ENCODE peak calls at places on chromosomes 11 and 22, in seven cellular contexts. Q is CD8-positive, alpha-beta T cell; M is H9; Y is mucosa of descending colon; K is PC-3; B is fibroblast of pulmonary artery; J is cardiac muscle cell. A is an unnamed sample.

GRCh38 chr11:96338910-96339703 is 3.9 kb downstream of the MAML2 start:
- DNase-seq in Q (no peak), M (peak), Y (peak), K (peak), B (peak), J (no peak), A (no peak)

GRCh38 chr22:19056951-19057401 is 65.2 kb downstream of the DGCR2 start:
- DNase-seq in Q (no peak), M (no peak), Y (no peak), K (no peak), B (no peak), J (no peak), A (no peak)

GRCh38 chr22:17366830-17367229 is 2.4 kb upstream of the CECR2 start:
- DNase-seq in Q (peak), M (peak), Y (no peak), K (no peak), B (no peak), J (peak), A (peak)

GRCh38 chr11:64809781-64810241 is 540 bp downstream of the MEN1 start:
- DNase-seq in Q (no peak), M (peak), Y (peak), K (peak), B (peak), J (peak), A (no peak)

GRCh38 chr22:31049815-31050420 is 31.2 kb upstream of the SMTN start:
- DNase-seq in Q (no peak), M (no peak), Y (no peak), K (no peak), B (peak), J (no peak), A (no peak)

GRCh38 chr22:29183971-29184595 is 21.6 kb upstream of the EMID1 start:
- DNase-seq in Q (no peak), M (no peak), Y (no peak), K (no peak), B (no peak), J (no peak), A (no peak)

GRCh38 chr11:16986434-16987204 is 27.6 kb downstream of the PLEKHA7 start:
- DNase-seq in Q (peak), M (peak), Y (peak), K (peak), B (no peak), J (no peak), A (no peak)

GRCh38 chr11:76653674-76654309 is 16.8 kb downstream of the LRRC32 start:
- DNase-seq in Q (no peak), M (peak), Y (no peak), K (no peak), B (peak), J (no peak), A (no peak)

GRCh38 chr11:118791961-118792578 is 1.1 kb upstream of the DDX6 start:
- DNase-seq in Q (peak), M (peak), Y (no peak), K (peak), B (peak), J (no peak), A (no peak)

GRCh38 chr22:49302530-49302929 is 525.1 kb downstream of the BRD1 start:
- DNase-seq in Q (no peak), M (peak), Y (no peak), K (no peak), B (no peak), J (no peak), A (no peak)

GRCh38 chr11:44524751-44525171 is 40.7 kb upstream of the CD82 start:
- DNase-seq in Q (no peak), M (no peak), Y (no peak), K (no peak), B (peak), J (no peak), A (no peak)

GRCh38 chr11:97850726-97851125 is 1170.0 kb upstream of the CNTN5 start:
- DNase-seq in Q (no peak), M (no peak), Y (no peak), K (no peak), B (no peak), J (no peak), A (peak)

GRCh38 chr11:2550606-2550970 is 105.8 kb downstream of the KCNQ1 start:
- DNase-seq in Q (no peak), M (no peak), Y (no peak), K (no peak), B (no peak), J (no peak), A (no peak)

GRCh38 chr11:1760351-1761109 is 3.2 kb downstream of the CTSD start:
- DNase-seq in Q (no peak), M (no peak), Y (peak), K (peak), B (peak), J (peak), A (no peak)

GRCh38 chr11:124807201-124807600 is 7.0 kb upstream of the MSANTD2 start:
- DNase-seq in Q (no peak), M (no peak), Y (no peak), K (no peak), B (no peak), J (no peak), A (no peak)

GRCh38 chr11:90204832-90205646 is 17.8 kb downstream of the CHORDC1 start:
- DNase-seq in Q (no peak), M (no peak), Y (no peak), K (peak), B (peak), J (peak), A (no peak)

GRCh38 chr22:22349455-22349836 is 104.9 kb downstream of the VPREB1 start:
- DNase-seq in Q (no peak), M (no peak), Y (no peak), K (no peak), B (no peak), J (no peak), A (no peak)

GRCh38 chr11:86508604-86509471 is 134.2 kb downstream of the CCDC81 start:
- DNase-seq in Q (no peak), M (no peak), Y (no peak), K (peak), B (no peak), J (no peak), A (no peak)

GRCh38 chr11:73431431-73431830 is 55.2 kb downstream of the RELT start:
- DNase-seq in Q (no peak), M (no peak), Y (no peak), K (peak), B (no peak), J (no peak), A (no peak)

GRCh38 chr11:103651341-103651998 is 385.0 kb upstream of the DDI1 start:
- DNase-seq in Q (no peak), M (no peak), Y (no peak), K (no peak), B (no peak), J (no peak), A (no peak)

GRCh38 chr11:25547293-25547692 is 784.6 kb upstream of the ANO3 start:
- DNase-seq in Q (no peak), M (no peak), Y (no peak), K (no peak), B (no peak), J (no peak), A (no peak)

GRCh38 chr11:113496026-113496651 is 20.9 kb upstream of the DRD2 start:
- DNase-seq in Q (no peak), M (no peak), Y (no peak), K (no peak), B (no peak), J (no peak), A (no peak)

GRCh38 chr22:28930357-28931007 is 47.1 kb downstream of the ZNRF3 start:
- DNase-seq in Q (no peak), M (no peak), Y (no peak), K (no peak), B (peak), J (no peak), A (no peak)

GRCh38 chr22:30290318-30290678 is 993 bp upstream of the CASTOR1 start:
- DNase-seq in Q (no peak), M (no peak), Y (peak), K (no peak), B (no peak), J (no peak), A (no peak)

GRCh38 chr11:63595296-63595695 is 18.9 kb downstream of the PLAAT3 start:
- DNase-seq in Q (no peak), M (no peak), Y (no peak), K (no peak), B (no peak), J (no peak), A (no peak)

GRCh38 chr22:23908561-23909205 is 14.5 kb downstream of the MIF start:
- DNase-seq in Q (no peak), M (no peak), Y (no peak), K (no peak), B (no peak), J (no peak), A (no peak)

GRCh38 chr11:119897046-119897440 is 168.0 kb upstream of the NECTIN1 start:
- DNase-seq in Q (no peak), M (no peak), Y (no peak), K (no peak), B (no peak), J (no peak), A (no peak)

GRCh38 chr11:119895981-119896380 is 167.0 kb upstream of the NECTIN1 start:
- DNase-seq in Q (no peak), M (no peak), Y (no peak), K (no peak), B (no peak), J (no peak), A (no peak)

GRCh38 chr11:119892311-119892808 is 163.4 kb upstream of the NECTIN1 start:
- DNase-seq in Q (no peak), M (no peak), Y (no peak), K (no peak), B (no peak), J (peak), A (no peak)

GRCh38 chr11:119896387-119897045 is 167.5 kb upstream of the NECTIN1 start:
- DNase-seq in Q (no peak), M (no peak), Y (no peak), K (no peak), B (no peak), J (no peak), A (no peak)

GRCh38 chr11:119894916-119895315 is 165.9 kb upstream of the NECTIN1 start:
- DNase-seq in Q (no peak), M (no peak), Y (no peak), K (no peak), B (no peak), J (no peak), A (no peak)
- TF ChIP-seq CTCF in Q (no peak), M (no peak), Y (no peak), K (no peak), B (no peak), J (no peak), A (no peak)

DNA sequence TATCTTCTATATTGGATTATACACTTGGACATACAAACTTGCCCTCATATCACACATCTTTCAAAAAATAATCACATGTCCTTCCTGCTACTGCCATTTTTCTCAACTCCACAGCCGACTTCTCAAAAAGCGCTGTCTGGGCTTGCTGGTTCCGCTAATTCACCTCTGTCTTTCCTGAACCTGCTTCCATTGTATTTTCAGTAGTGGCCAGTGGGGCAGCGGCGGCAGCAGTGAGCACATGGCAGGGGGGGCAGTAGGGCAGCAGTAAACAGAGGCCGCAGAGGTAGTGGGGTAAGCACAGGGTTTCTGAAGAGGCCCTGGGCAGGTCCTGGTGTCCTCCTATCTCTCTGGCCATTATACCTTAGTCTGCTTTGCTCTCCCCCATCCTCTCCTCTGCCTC is 126.3 kb downstream of the RRAS2 start:
- DNase-seq in Q (no peak), M (peak), Y (no peak), K (peak), B (no peak), J (no peak), A (no peak)
- TF ChIP-seq CTCF in Q (no peak), M (peak), Y (no peak), K (peak), B (peak), J (peak), A (peak)

DNA sequence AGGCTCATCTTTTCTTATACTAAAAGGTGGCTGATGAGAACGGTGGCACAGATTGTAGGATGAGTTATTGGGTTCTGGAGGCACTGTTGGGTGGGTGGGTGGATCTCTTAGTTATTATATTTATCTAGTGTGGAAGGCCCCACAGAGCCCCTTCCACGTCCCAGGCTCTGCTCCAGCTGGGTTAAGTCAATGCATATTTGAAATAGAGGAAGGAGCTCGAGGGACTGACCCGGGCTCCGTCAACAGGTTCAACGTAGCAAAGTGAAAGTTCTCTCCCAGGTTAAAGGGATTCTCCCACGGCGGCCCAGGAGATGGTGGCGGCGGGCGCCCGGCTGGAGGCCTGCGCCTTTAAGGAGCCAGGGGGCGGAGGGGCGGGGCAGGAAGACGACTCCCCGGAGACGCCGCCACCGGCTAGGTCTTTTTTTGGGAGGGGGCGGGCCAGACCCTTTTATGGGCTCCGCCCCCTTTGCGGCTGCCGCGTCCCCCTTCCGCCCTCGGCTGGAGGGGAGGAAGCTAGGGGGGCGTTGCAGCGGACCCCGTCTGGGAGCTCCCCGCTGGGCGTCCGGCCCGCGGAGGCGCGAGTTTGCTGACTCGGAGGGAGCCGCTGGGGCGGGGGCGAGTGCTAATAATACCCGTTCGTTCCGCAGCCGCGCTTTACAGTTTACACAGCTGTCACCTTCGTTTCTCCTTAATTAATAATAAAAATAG is 1.5 kb upstream of the INPPL1 start:
- DNase-seq in Q (peak), M (peak), Y (peak), K (peak), B (peak), J (peak), A (peak)
- TF ChIP-seq CTCF in Q (no peak), M (no peak), Y (peak), K (no peak), B (peak), J (peak), A (no peak)

GRCh38 chr11:77879218-77879617 is 58.3 kb downstream of the AAMDC start:
- DNase-seq in Q (no peak), M (no peak), Y (no peak), K (no peak), B (peak), J (no peak), A (no peak)
- TF ChIP-seq CTCF in Q (no peak), M (no peak), Y (no peak), K (no peak), B (no peak), J (no peak), A (no peak)

DNA sequence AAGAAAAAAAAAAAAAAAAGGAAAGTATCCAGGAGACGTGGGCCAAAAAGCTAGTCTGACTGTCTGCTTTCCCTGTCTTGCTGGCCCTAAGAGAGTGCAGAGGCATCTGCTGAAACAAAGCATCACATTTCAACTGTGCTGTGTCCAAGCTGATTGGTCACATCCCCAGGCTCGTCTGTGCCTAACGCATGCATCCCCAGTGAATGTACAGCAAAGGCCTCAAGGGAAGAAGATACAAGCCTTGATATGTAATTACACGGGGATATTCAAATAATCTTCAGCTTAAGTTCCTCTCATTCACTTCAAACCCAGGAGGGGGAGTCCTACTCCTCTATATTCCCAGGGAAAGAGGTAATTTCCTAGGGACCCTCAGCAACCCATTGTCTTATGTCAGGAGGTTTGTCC is 5.4 kb upstream of the SORL1 start:
- DNase-seq in Q (no peak), M (no peak), Y (no peak), K (peak), B (peak), J (peak), A (no peak)
- TF ChIP-seq CTCF in Q (no peak), M (peak), Y (no peak), K (peak), B (peak), J (peak), A (no peak)

DNA sequence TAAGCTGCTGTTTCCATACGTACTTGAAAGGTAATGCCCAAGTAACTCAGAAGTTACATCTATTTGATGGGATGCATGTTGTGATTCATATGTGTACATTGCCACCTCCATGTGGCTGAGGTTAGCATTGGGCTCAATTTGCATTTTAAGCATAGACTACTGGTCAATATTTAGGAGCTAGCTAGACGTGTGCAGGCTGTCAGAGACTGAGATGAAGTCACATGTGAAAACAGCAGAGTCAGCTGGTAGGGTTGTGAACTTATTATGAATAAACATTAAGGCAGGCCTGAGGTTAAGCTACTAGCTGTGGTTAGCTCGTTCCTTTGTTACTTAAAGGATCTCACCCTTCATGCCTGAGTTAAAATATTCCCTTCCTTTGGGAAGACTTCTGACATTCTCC is 114.5 kb upstream of the MTNR1B start:
- DNase-seq in Q (no peak), M (no peak), Y (no peak), K (no peak), B (no peak), J (no peak), A (no peak)
- TF ChIP-seq CTCF in Q (no peak), M (no peak), Y (no peak), K (no peak), B (no peak), J (no peak), A (no peak)

GRCh38 chr11:66495401-66495844 is 15.0 kb upstream of the BBS1 start:
- DNase-seq in Q (no peak), M (peak), Y (no peak), K (peak), B (no peak), J (no peak), A (no peak)
- TF ChIP-seq CTCF in Q (no peak), M (peak), Y (no peak), K (peak), B (peak), J (peak), A (peak)

GRCh38 chr11:9615031-9615451 is 41.6 kb downstream of the WEE1 start:
- DNase-seq in Q (no peak), M (no peak), Y (no peak), K (no peak), B (no peak), J (no peak), A (no peak)

GRCh38 chr11:9616042-9616640 is 42.7 kb downstream of the WEE1 start:
- DNase-seq in Q (no peak), M (no peak), Y (no peak), K (no peak), B (no peak), J (no peak), A (no peak)

GRCh38 chr11:9609841-9610240 is 36.4 kb downstream of the WEE1 start:
- DNase-seq in Q (no peak), M (no peak), Y (no peak), K (no peak), B (no peak), J (no peak), A (no peak)

GRCh38 chr11:9613830-9614762 is 40.6 kb downstream of the WEE1 start:
- DNase-seq in Q (peak), M (peak), Y (peak), K (peak), B (peak), J (peak), A (peak)

GRCh38 chr11:9613118-9613829 is 39.8 kb downstream of the WEE1 start:
- DNase-seq in Q (peak), M (peak), Y (peak), K (peak), B (peak), J (peak), A (peak)
- TF ChIP-seq CTCF in Q (peak), M (peak), Y (peak), K (peak), B (peak), J (peak), A (peak)

DNA sequence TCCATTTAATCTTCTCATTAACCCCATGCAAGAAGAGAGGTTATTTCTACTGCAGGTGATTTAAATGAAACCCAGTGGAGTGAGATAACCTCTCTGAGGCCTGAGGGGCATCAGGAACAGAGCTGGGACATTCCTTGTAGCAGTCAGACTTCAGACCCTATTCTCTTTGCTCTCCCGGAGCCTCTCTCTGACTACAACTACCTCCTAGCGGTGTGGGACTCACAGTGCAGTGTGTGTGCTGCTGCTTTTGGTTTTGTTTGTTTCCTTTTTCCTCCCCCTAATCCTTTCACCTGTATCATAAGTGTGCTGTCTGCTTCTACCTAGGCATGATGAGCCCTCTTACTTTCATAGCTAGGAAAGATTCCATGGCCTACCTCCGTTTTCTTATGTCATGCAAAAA is 769.6 kb downstream of the NTM start:
- DNase-seq in Q (no peak), M (no peak), Y (no peak), K (no peak), B (no peak), J (peak), A (no peak)
- TF ChIP-seq CTCF in Q (no peak), M (peak), Y (no peak), K (no peak), B (peak), J (no peak), A (peak)